ENCODE peak calls at places on chromosomes 2 and 18, in six cellular contexts. One of them, this sample, is unnamed.

GRCh38 chr2:26932974-26933373 is 37.5 kb upstream of the MAPRE3 start:
- DNase-seq in KG1: no peak
- DNase-seq in NCI-H1417: no peak
- DNase-seq in type B pancreatic cell: no peak
- DNase-seq in mesothelial cell of epicardium: peak; percentile 31
- DNase-seq in NCI-H1694: no peak
- DNase-seq in this sample: no peak

GRCh38 chr2:85729825-85730510 is 23.8 kb upstream of the ATOH8 start:
- DNase-seq in NCI-H1694: no peak
- DNase-seq in NCI-H1417: no peak
- DNase-seq in KG1: no peak
- DNase-seq in type B pancreatic cell: no peak
- DNase-seq in mesothelial cell of epicardium: no peak
- DNase-seq in this sample: no peak

GRCh38 chr2:164745012-164745797 is 96.4 kb downstream of the COBLL1 start:
- DNase-seq in type B pancreatic cell: no peak
- DNase-seq in KG1: no peak
- DNase-seq in NCI-H1417: no peak
- DNase-seq in mesothelial cell of epicardium: no peak
- DNase-seq in NCI-H1694: no peak
- DNase-seq in this sample: no peak

GRCh38 chr2:186399082-186399644 is 86.9 kb upstream of the ZC3H15 start:
- DNase-seq in mesothelial cell of epicardium: no peak
- DNase-seq in NCI-H1417: no peak
- DNase-seq in type B pancreatic cell: no peak
- DNase-seq in KG1: no peak
- DNase-seq in NCI-H1694: no peak
- DNase-seq in this sample: no peak

GRCh38 chr2:6791682-6792081 is 74.0 kb downstream of the CMPK2 start:
- DNase-seq in NCI-H1694: no peak
- DNase-seq in KG1: no peak
- DNase-seq in mesothelial cell of epicardium: no peak
- DNase-seq in NCI-H1417: peak; percentile 13
- DNase-seq in type B pancreatic cell: no peak
- DNase-seq in this sample: no peak

GRCh38 chr18:8946046-8946838 is 156.3 kb upstream of the NDUFV2 start:
- DNase-seq in NCI-H1694: no peak
- DNase-seq in NCI-H1417: no peak
- DNase-seq in KG1: no peak
- DNase-seq in mesothelial cell of epicardium: no peak
- DNase-seq in type B pancreatic cell: no peak
- DNase-seq in this sample: no peak

GRCh38 chr2:9946818-9947217 is 4.7 kb upstream of the GRHL1 start:
- DNase-seq in KG1: no peak
- DNase-seq in NCI-H1417: no peak
- DNase-seq in type B pancreatic cell: no peak
- DNase-seq in mesothelial cell of epicardium: no peak
- DNase-seq in NCI-H1694: no peak
- DNase-seq in this sample: no peak

GRCh38 chr2:43041167-43041566 is 185.2 kb downstream of the ZFP36L2 start:
- DNase-seq in mesothelial cell of epicardium: no peak
- DNase-seq in NCI-H1694: no peak
- DNase-seq in type B pancreatic cell: no peak
- DNase-seq in KG1: no peak
- DNase-seq in NCI-H1417: no peak
- DNase-seq in this sample: no peak

GRCh38 chr2:150165988-150166965 is 321.2 kb downstream of the RND3 start:
- DNase-seq in mesothelial cell of epicardium: no peak
- DNase-seq in NCI-H1694: no peak
- DNase-seq in type B pancreatic cell: no peak
- DNase-seq in NCI-H1417: peak; percentile 35
- DNase-seq in KG1: no peak
- DNase-seq in this sample: no peak

GRCh38 chr2:120683081-120683480 is 52.6 kb upstream of the GLI2 start:
- DNase-seq in KG1: no peak
- DNase-seq in type B pancreatic cell: no peak
- DNase-seq in NCI-H1694: no peak
- DNase-seq in mesothelial cell of epicardium: no peak
- DNase-seq in NCI-H1417: no peak
- DNase-seq in this sample: no peak

GRCh38 chr18:23683671-23684070 is 5.6 kb upstream of the LAMA3 start:
- DNase-seq in KG1: no peak
- DNase-seq in type B pancreatic cell: no peak
- DNase-seq in NCI-H1694: no peak
- DNase-seq in NCI-H1417: no peak
- DNase-seq in mesothelial cell of epicardium: no peak
- DNase-seq in this sample: no peak

This sample was measured in HuH-7.5.